ENCODE peak calls at places on chromosome 10, in five cellular contexts. G is neural progenitor cell, X is A673, T is prostate gland, J is fibroblast of the aortic adventitia. Y is an unnamed sample.

GRCh38 chr10:79286318-79286951 is 60.8 kb upstream of the PPIF start:
- DNase-seq in G (no peak), X (peak; percentile 80), T (peak; percentile 46), J (no peak), Y (peak; percentile 63)

GRCh38 chr10:113177163-113177935 is 227.3 kb downstream of the TCF7L2 start:
- DNase-seq in G (peak; percentile 53), X (no peak), T (no peak), J (peak; percentile 19), Y (no peak)

GRCh38 chr10:110780704-110781103 is 91.0 kb upstream of the PDCD4 start:
- DNase-seq in G (no peak), X (no peak), T (no peak), J (no peak), Y (no peak)

GRCh38 chr10:70352401-70353097 is 29.9 kb downstream of the LRRC20 start:
- DNase-seq in G (no peak), X (peak; percentile 65), T (no peak), J (no peak), Y (no peak)

GRCh38 chr10:5958077-5958476 is 19.3 kb downstream of the IL15RA start:
- DNase-seq in G (no peak), X (no peak), T (no peak), J (peak; percentile 75), Y (no peak)

GRCh38 chr10:45421231-45422097 is 47.4 kb downstream of the ALOX5 start:
- DNase-seq in G (peak; percentile 0), X (no peak), T (no peak), J (no peak), Y (no peak)

GRCh38 chr10:30002438-30003266 is 56.7 kb downstream of the JCAD start:
- DNase-seq in G (peak; percentile 89), X (peak; percentile 76), T (peak; percentile 79), J (peak; percentile 84), Y (peak; percentile 70)

GRCh38 chr10:44756235-44756634 is 154.9 kb upstream of the TMEM72 start:
- DNase-seq in G (no peak), X (no peak), T (no peak), J (peak; percentile 93), Y (peak; percentile 57)

GRCh38 chr10:1142596-1142995 is 86.4 kb downstream of the WDR37 start:
- DNase-seq in G (peak; percentile 32), X (no peak), T (no peak), J (no peak), Y (no peak)

GRCh38 chr10:102615361-102615760 is 28.9 kb upstream of the TRIM8 start:
- DNase-seq in G (peak; percentile 64), X (peak; percentile 37), T (no peak), J (no peak), Y (no peak)

GRCh38 chr10:14259696-14260595 is 70.8 kb downstream of the FRMD4A start:
- DNase-seq in G (no peak), X (no peak), T (peak; percentile 17), J (peak; percentile 11), Y (peak; percentile 85)

GRCh38 chr10:77398558-77398957 is 239.1 kb downstream of the KCNMA1 start:
- DNase-seq in G (no peak), X (no peak), T (no peak), J (peak; percentile 20), Y (no peak)

GRCh38 chr10:50369931-50370330 is 118.6 kb upstream of the ASAH2 start:
- DNase-seq in G (no peak), X (no peak), T (no peak), J (no peak), Y (peak; percentile 44)

GRCh38 chr10:118394557-118395194 is 52.6 kb upstream of the FAM204A start:
- DNase-seq in G (no peak), X (no peak), T (no peak), J (no peak), Y (no peak)

GRCh38 chr10:44960098-44960480 is 487 bp downstream of the RASSF4 start:
- DNase-seq in G (peak; percentile 46), X (no peak), T (no peak), J (no peak), Y (no peak)

GRCh38 chr10:17023386-17024298 is 106.0 kb downstream of the CUBN start:
- DNase-seq in G (peak; percentile 54), X (peak; percentile 96), T (no peak), J (peak; percentile 98), Y (peak; percentile 99)

GRCh38 chr10:99993994-99994689 is 15.6 kb downstream of the DNMBP start:
- DNase-seq in G (no peak), X (peak; percentile 92), T (no peak), J (peak; percentile 89), Y (peak; percentile 94)

GRCh38 chr10:126459032-126459831 is 71.0 kb upstream of the ADAM12 start:
- DNase-seq in G (peak; percentile 16), X (no peak), T (no peak), J (peak; percentile 90), Y (peak; percentile 76)

GRCh38 chr10:49735848-49736563 is 26.1 kb downstream of the OGDHL start:
- DNase-seq in G (no peak), X (no peak), T (no peak), J (no peak), Y (no peak)

GRCh38 chr10:132234860-132235259 is 48.1 kb downstream of the DPYSL4 start:
- DNase-seq in G (no peak), X (no peak), T (no peak), J (no peak), Y (no peak)

GRCh38 chr10:87863102-87863943 is at the start of the genes KLLN and PTEN:
- DNase-seq in G (peak; percentile 96), X (peak; percentile 95), T (peak; percentile 88), J (peak; percentile 92), Y (peak; percentile 85)

GRCh38 chr10:11307004-11307403 is 289.3 kb downstream of the CELF2 start:
- DNase-seq in G (no peak), X (no peak), T (no peak), J (no peak), Y (no peak)

GRCh38 chr10:44383749-44384600 is 922 bp downstream of the CXCL12 start:
- DNase-seq in G (peak; percentile 65), X (no peak), T (no peak), J (peak; percentile 56), Y (peak; percentile 9)

GRCh38 chr10:91298224-91298862 is 77.9 kb downstream of the PCGF5 start:
- DNase-seq in G (peak; percentile 88), X (peak; percentile 86), T (peak; percentile 74), J (peak; percentile 79), Y (peak; percentile 64)
- H3K4me3 ChIP-seq in G (peak overlapping the region; percentile 34), X (peak overlapping the region; percentile 45), T (peak overlapping the region; percentile 24), J (peak overlapping the region; percentile 69), Y (peak overlapping the region; percentile 61)

DNA sequence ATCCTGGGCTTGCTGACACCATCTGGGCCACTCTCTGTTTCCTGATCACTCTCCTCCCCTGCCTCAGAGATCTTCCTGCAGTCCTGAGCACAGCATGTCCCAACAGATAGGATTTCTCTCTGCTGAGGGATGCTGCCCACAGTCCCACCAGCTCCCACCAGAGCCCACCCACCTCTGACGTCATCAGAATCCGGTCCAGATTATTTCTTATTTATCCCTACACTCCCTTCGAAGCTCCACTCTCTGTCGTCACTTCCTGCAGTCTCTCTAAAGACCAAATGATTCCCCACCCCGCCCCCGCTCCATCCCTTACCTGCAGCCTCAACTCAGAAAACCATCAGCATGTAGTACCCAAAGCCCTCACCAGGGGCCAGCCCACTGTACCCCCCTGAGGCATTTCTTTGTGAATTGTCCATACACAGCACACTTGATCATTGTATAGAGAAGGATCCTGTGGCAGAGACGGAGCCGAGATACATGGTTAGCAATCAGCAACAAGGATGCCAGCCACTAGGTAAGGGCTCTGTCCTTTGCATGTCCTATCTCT is 192.0 kb upstream of the MGMT start:
- DNase-seq in G (peak; percentile 39), X (peak; percentile 37), T (no peak), J (no peak), Y (no peak)
- TF ChIP-seq CTCF in G (peak; percentile 48), X (peak; percentile 31), T (peak; percentile 15), J (peak; percentile 7), Y (peak; percentile 1)

GRCh38 chr10:73591578-73591902 is 398 bp upstream of the USP54 start:
- DNase-seq in G (peak; percentile 66), X (no peak), T (no peak), J (no peak), Y (no peak)
- H3K4me3 ChIP-seq in G (peak overlapping the region; percentile 34), X (no peak overlapping the region), T (no peak overlapping the region), J (no peak overlapping the region), Y (no peak overlapping the region)

DNA sequence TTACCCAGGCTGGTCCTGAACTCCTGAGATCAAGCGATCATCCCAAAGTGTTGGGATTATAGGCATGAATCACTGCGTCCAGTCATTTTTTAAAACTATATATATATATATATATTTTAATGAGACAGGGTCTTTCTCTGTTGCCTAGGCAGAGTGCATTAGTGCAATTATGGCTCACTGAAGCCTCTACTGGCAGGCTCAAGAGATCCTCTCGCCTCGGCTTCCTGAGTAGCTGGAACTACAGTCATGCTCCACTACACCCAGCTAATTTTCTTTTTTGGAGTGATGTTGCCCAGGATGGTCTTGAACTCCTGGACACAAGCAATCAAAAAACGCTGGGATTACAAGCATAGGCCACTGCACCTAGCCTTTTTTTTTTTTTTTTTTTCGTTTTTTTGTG is 55.3 kb upstream of the KAT6B start:
- DNase-seq in G (no peak), X (no peak), T (no peak), J (no peak), Y (no peak)
- TF ChIP-seq CTCF in G (no peak), X (peak; percentile 22), T (no peak), J (no peak), Y (no peak)

GRCh38 chr10:19570143-19570542 is 246.1 kb upstream of the PLXDC2 start:
- DNase-seq in G (no peak), X (peak; percentile 36), T (no peak), J (peak; percentile 19), Y (no peak)
- H3K4me3 ChIP-seq in G (no peak overlapping the region), X (no peak overlapping the region), T (no peak overlapping the region), J (no peak overlapping the region), Y (no peak overlapping the region)

GRCh38 chr10:128527730-128528129 is 401.5 kb upstream of the MKI67 start:
- DNase-seq in G (no peak), X (no peak), T (no peak), J (no peak), Y (no peak)

GRCh38 chr10:128526793-128527375 is 400.7 kb upstream of the MKI67 start:
- DNase-seq in G (no peak), X (peak; percentile 90), T (no peak), J (no peak), Y (no peak)

GRCh38 chr10:128529225-128529624 is 403.0 kb upstream of the MKI67 start:
- DNase-seq in G (no peak), X (peak; percentile 51), T (no peak), J (no peak), Y (no peak)

GRCh38 chr10:128528781-128529180 is 402.6 kb upstream of the MKI67 start:
- DNase-seq in G (no peak), X (no peak), T (no peak), J (no peak), Y (no peak)

GRCh38 chr10:128530301-128530700 is 404.1 kb upstream of the MKI67 start:
- DNase-seq in G (no peak), X (peak; percentile 49), T (no peak), J (no peak), Y (no peak)
- TF ChIP-seq CTCF in G (peak; percentile 75), X (peak; percentile 74), T (peak; percentile 50), J (peak; percentile 6), Y (no peak)

Y was measured in brain microvascular endothelial cell.